ENCODE peak calls at places on chromosomes 12 and 14, in four cellular contexts. Y is stimulated activated CD8-positive, alpha-beta memory T cell treated with anti-CD3 and anti-CD28 coated beads, Interleukin-4, amount 100 ng/mL, for 1 hour; L is GM20000; Z is AG20443. I is an unnamed sample.
A peak's percentile ranks its signal among the peaks of the same experiment; 100 is the strongest.

GRCh38 chr12:20629414-20630156 is 65.5 kb upstream of the SLCO1C1 start:
- DNase-seq in L (no peak), Y (no peak), Z (peak; percentile 38), I (no peak)

GRCh38 chr12:94954029-94954685 is 49.3 kb downstream of the NDUFA12 start:
- DNase-seq in L (no peak), Z (peak; percentile 18), Y (no peak), I (no peak)

GRCh38 chr12:92538970-92539749 is 163.6 kb upstream of the PLEKHG7 start:
- DNase-seq in L (peak; percentile 53), Y (no peak), Z (peak; percentile 40), I (no peak)

GRCh38 chr12:4215862-4216541 is 57.6 kb upstream of the CCND2 start:
- DNase-seq in Y (no peak), L (peak; percentile 46), Z (no peak), I (no peak)

GRCh38 chr12:68565391-68565903 is 45.3 kb upstream of the RAP1B start:
- DNase-seq in L (no peak), Z (peak; percentile 68), Y (no peak), I (no peak)

GRCh38 chr12:66154776-66155175 is 15.0 kb downstream of the TMBIM4 start:
- DNase-seq in Z (peak; percentile 18), Y (no peak), L (no peak), I (no peak)

GRCh38 chr14:105702275-105702817 is 176.0 kb downstream of the TMEM121 start:
- DNase-seq in Z (no peak), Y (no peak), L (no peak), I (no peak)

GRCh38 chr14:54338696-54339317 is 58.0 kb upstream of the CDKN3 start:
- DNase-seq in Z (peak; percentile 61), L (no peak), Y (no peak), I (no peak)

GRCh38 chr12:105935981-105936380 is 202.8 kb downstream of the NUAK1 start:
- DNase-seq in Z (no peak), Y (no peak), L (no peak), I (no peak)

GRCh38 chr14:65231286-65231980 is 129.1 kb upstream of the MAX start:
- DNase-seq in Y (no peak), L (no peak), Z (no peak), I (no peak)

GRCh38 chr12:101414533-101415119 is 7.1 kb upstream of the ARL1 start:
- DNase-seq in Z (peak; percentile 51), L (peak; percentile 56), Y (no peak), I (peak; percentile 19)

GRCh38 chr12:62256408-62257079 is 3.7 kb upstream of the USP15 start:
- DNase-seq in L (no peak), Y (no peak), Z (no peak), I (no peak)

GRCh38 chr14:44846232-44846824 is 115.4 kb downstream of the KLHL28 start:
- DNase-seq in Z (peak; percentile 59), Y (no peak), L (peak; percentile 49), I (peak; percentile 15)

GRCh38 chr14:103726474-103726873 is 10.9 kb downstream of the ZFYVE21 start:
- DNase-seq in L (no peak), Y (no peak), Z (no peak), I (no peak)

GRCh38 chr12:53200107-53200457 is 7.0 kb downstream of the ITGB7 start:
- DNase-seq in Z (no peak), L (no peak), Y (no peak), I (no peak)

GRCh38 chr12:123237646-123238329 is 4.6 kb downstream of the MTRFR start:
- DNase-seq in L (peak; percentile 61), Z (peak; percentile 70), Y (peak; percentile 56), I (peak; percentile 72)